ENCODE peak calls at places on chromosomes 5 and 9, in four cellular contexts. D is Ammon's horn, K is GM23248, B is GM13977. C is an unnamed sample.
A peak's percentile ranks its signal among the peaks of the same experiment; 100 is the strongest.

GRCh38 chr5:151864349-151864748 is 60.3 kb downstream of the GLRA1 start:
- DNase-seq in D (no peak), K (no peak), B (no peak), C (no peak)

GRCh38 chr9:84387821-84388220 is 47.3 kb upstream of the SLC28A3 start:
- DNase-seq in K (no peak), B (no peak), D (no peak), C (no peak)

GRCh38 chr9:24912767-24913166 is 367.1 kb upstream of the IZUMO3 start:
- DNase-seq in D (no peak), B (no peak), K (no peak), C (no peak)

GRCh38 chr9:114225534-114226288 is 70.4 kb downstream of the COL27A1 start:
- DNase-seq in B (no peak), D (no peak), K (peak; percentile 49), C (no peak)

GRCh38 chr5:862367-863243 is 11.8 kb upstream of the ZDHHC11 start:
- DNase-seq in D (no peak), K (peak; percentile 38), B (no peak), C (no peak)

GRCh38 chr9:137064027-137064879 is 6.1 kb downstream of the SAPCD2 start:
- DNase-seq in B (peak; percentile 76), D (peak; percentile 74), K (peak; percentile 58), C (peak; percentile 65)

GRCh38 chr9:105258225-105258737 is 13.8 kb downstream of the SLC44A1 start:
- DNase-seq in K (no peak), B (no peak), D (no peak), C (no peak)

GRCh38 chr5:114362977-114363721 is 1.3 kb downstream of the KCNN2 start:
- DNase-seq in B (peak; percentile 23), K (no peak), D (no peak), C (peak; percentile 40)

GRCh38 chr9:3516667-3517330 is 9.0 kb downstream of the RFX3 start:
- DNase-seq in D (peak; percentile 28), K (peak; percentile 37), B (no peak), C (no peak)

GRCh38 chr9:114588671-114589526 is 1.3 kb downstream of the ATP6V1G1 start:
- DNase-seq in B (no peak), K (peak; percentile 76), D (no peak), C (no peak)

GRCh38 chr9:94929373-94929764 is 202.9 kb downstream of the AOPEP start:
- DNase-seq in B (no peak), D (no peak), K (no peak), C (no peak)

GRCh38 chr9:116286287-116286686 is 132.7 kb downstream of the PAPPA start:
- DNase-seq in B (no peak), K (no peak), D (no peak), C (no peak)

GRCh38 chr5:101390317-101390908 is 487.3 kb upstream of the ST8SIA4 start:
- DNase-seq in D (peak; percentile 81), K (peak; percentile 73), B (no peak), C (no peak)